ENCODE peak calls at places on chromosomes 3 and 15, in five cellular contexts. P, E, Y, Q and N are unnamed samples.

GRCh38 chr3:152968388-152969024 is 133.6 kb downstream of the P2RY1 start:
- DNase-seq in Q (no peak), E (no peak), Y (peak), P (no peak), N (no peak)

GRCh38 chr15:94607176-94607654 is 375.9 kb downstream of the MCTP2 start:
- DNase-seq in Y (no peak), E (no peak), P (no peak), Q (no peak), N (no peak)

GRCh38 chr3:40725026-40725425 is 200.3 kb downstream of the ZNF621 start:
- DNase-seq in E (no peak), Y (no peak), P (no peak), Q (no peak), N (no peak)

GRCh38 chr3:136932978-136933812 is 24.6 kb upstream of the IL20RB start:
- DNase-seq in P (no peak), Y (no peak), Q (no peak), E (no peak), N (no peak)

GRCh38 chr3:45881031-45882022 is 5.0 kb upstream of the CCR9 start:
- DNase-seq in P (peak), E (peak), Q (no peak), Y (peak), N (peak)

GRCh38 chr3:124621498-124621897 is 108.8 kb upstream of the UMPS start:
- DNase-seq in Q (no peak), Y (no peak), P (no peak), E (no peak), N (no peak)

GRCh38 chr3:65851827-65852226 is 186.9 kb downstream of the MAGI1 start:
- DNase-seq in P (no peak), E (no peak), Y (peak), Q (no peak), N (no peak)

GRCh38 chr3:27960133-27960532 is 238.0 kb upstream of the EOMES start:
- DNase-seq in P (no peak), E (no peak), Y (peak), Q (no peak), N (no peak)

GRCh38 chr3:46755646-46756045 is 38.0 kb upstream of the PRSS50 start:
- DNase-seq in P (no peak), E (no peak), Q (no peak), Y (no peak), N (no peak)